ENCODE peak calls at places on chromosomes 13 and 19, in ten cellular contexts. One of them, this sample, is unnamed.

GRCh38 chr19:9597027-9597426 is 12.7 kb upstream of the ZNF121 start:
- DNase-seq in NCI-H460: no peak
- DNase-seq in NCI-H446 treated with DMSO at 0.1 percent for 48 hours: no peak
- DNase-seq in T-helper 17 cell: no peak
- DNase-seq in AG04450: no peak
- DNase-seq in mucosa of descending colon: no peak
- DNase-seq in uterus: no peak
- DNase-seq in activated T-helper 1 cell treated with Interleukin-2 at 50 U/mL for 16 hours: no peak
- DNase-seq in B cell: no peak
- DNase-seq in sciatic nerve: no peak
- DNase-seq in this sample: peak

GRCh38 chr19:41442473-41443360 is at the start of gene ERICH4:
- DNase-seq in NCI-H460: no peak
- DNase-seq in NCI-H446 treated with DMSO at 0.1 percent for 48 hours: no peak
- DNase-seq in T-helper 17 cell: no peak
- DNase-seq in AG04450: no peak
- DNase-seq in mucosa of descending colon: no peak
- DNase-seq in uterus: no peak
- DNase-seq in activated T-helper 1 cell treated with Interleukin-2 at 50 U/mL for 16 hours: no peak
- DNase-seq in B cell: no peak
- DNase-seq in sciatic nerve: peak
- DNase-seq in this sample: no peak

GRCh38 chr19:50387176-50387867 is 3.2 kb downstream of the POLD1 start:
- DNase-seq in NCI-H460: no peak
- DNase-seq in NCI-H446 treated with DMSO at 0.1 percent for 48 hours: no peak
- DNase-seq in T-helper 17 cell: no peak
- DNase-seq in AG04450: no peak
- DNase-seq in mucosa of descending colon: no peak
- DNase-seq in uterus: no peak
- DNase-seq in activated T-helper 1 cell treated with Interleukin-2 at 50 U/mL for 16 hours: no peak
- DNase-seq in B cell: no peak
- DNase-seq in sciatic nerve: no peak
- DNase-seq in this sample: no peak

GRCh38 chr19:12983561-12984142 is 11.6 kb upstream of the NFIX start:
- DNase-seq in NCI-H460: peak
- DNase-seq in NCI-H446 treated with DMSO at 0.1 percent for 48 hours: peak
- DNase-seq in T-helper 17 cell: peak
- DNase-seq in AG04450: peak
- DNase-seq in mucosa of descending colon: peak
- DNase-seq in uterus: peak
- DNase-seq in activated T-helper 1 cell treated with Interleukin-2 at 50 U/mL for 16 hours: peak
- DNase-seq in B cell: peak
- DNase-seq in sciatic nerve: peak
- DNase-seq in this sample: peak

GRCh38 chr13:45817833-45818232 is 33.7 kb downstream of the SIAH3 start:
- DNase-seq in NCI-H460: no peak
- DNase-seq in NCI-H446 treated with DMSO at 0.1 percent for 48 hours: no peak
- DNase-seq in T-helper 17 cell: no peak
- DNase-seq in AG04450: no peak
- DNase-seq in mucosa of descending colon: no peak
- DNase-seq in uterus: no peak
- DNase-seq in activated T-helper 1 cell treated with Interleukin-2 at 50 U/mL for 16 hours: no peak
- DNase-seq in B cell: no peak
- DNase-seq in sciatic nerve: no peak
- DNase-seq in this sample: no peak

GRCh38 chr13:108621421-108621820 is 8.0 kb upstream of the MYO16 start:
- DNase-seq in NCI-H460: no peak
- DNase-seq in NCI-H446 treated with DMSO at 0.1 percent for 48 hours: no peak
- DNase-seq in T-helper 17 cell: no peak
- DNase-seq in AG04450: no peak
- DNase-seq in mucosa of descending colon: no peak
- DNase-seq in uterus: no peak
- DNase-seq in activated T-helper 1 cell treated with Interleukin-2 at 50 U/mL for 16 hours: no peak
- DNase-seq in B cell: no peak
- DNase-seq in sciatic nerve: no peak
- DNase-seq in this sample: no peak

GRCh38 chr19:56974554-56975207 is 134.2 kb upstream of the PEG3 start:
- DNase-seq in NCI-H460: no peak
- DNase-seq in NCI-H446 treated with DMSO at 0.1 percent for 48 hours: no peak
- DNase-seq in T-helper 17 cell: no peak
- DNase-seq in AG04450: no peak
- DNase-seq in mucosa of descending colon: no peak
- DNase-seq in uterus: no peak
- DNase-seq in activated T-helper 1 cell treated with Interleukin-2 at 50 U/mL for 16 hours: no peak
- DNase-seq in B cell: no peak
- DNase-seq in sciatic nerve: no peak
- DNase-seq in this sample: no peak

GRCh38 chr13:33610471-33611015 is 207.4 kb upstream of the RFC3 start:
- DNase-seq in NCI-H460: peak
- DNase-seq in NCI-H446 treated with DMSO at 0.1 percent for 48 hours: peak
- DNase-seq in T-helper 17 cell: peak
- DNase-seq in AG04450: no peak
- DNase-seq in mucosa of descending colon: peak
- DNase-seq in uterus: no peak
- DNase-seq in activated T-helper 1 cell treated with Interleukin-2 at 50 U/mL for 16 hours: peak
- DNase-seq in B cell: no peak
- DNase-seq in sciatic nerve: peak
- DNase-seq in this sample: no peak

GRCh38 chr19:3142292-3142670 is 6.4 kb downstream of the GNA15 start:
- DNase-seq in NCI-H460: peak
- DNase-seq in NCI-H446 treated with DMSO at 0.1 percent for 48 hours: no peak
- DNase-seq in T-helper 17 cell: no peak
- DNase-seq in AG04450: peak
- DNase-seq in mucosa of descending colon: no peak
- DNase-seq in uterus: no peak
- DNase-seq in activated T-helper 1 cell treated with Interleukin-2 at 50 U/mL for 16 hours: no peak
- DNase-seq in B cell: no peak
- DNase-seq in sciatic nerve: no peak
- DNase-seq in this sample: peak

GRCh38 chr13:29935309-29935981 is 85.0 kb upstream of the UBL3 start:
- DNase-seq in NCI-H460: no peak
- DNase-seq in NCI-H446 treated with DMSO at 0.1 percent for 48 hours: no peak
- DNase-seq in T-helper 17 cell: peak
- DNase-seq in AG04450: no peak
- DNase-seq in mucosa of descending colon: no peak
- DNase-seq in uterus: no peak
- DNase-seq in activated T-helper 1 cell treated with Interleukin-2 at 50 U/mL for 16 hours: peak
- DNase-seq in B cell: peak
- DNase-seq in sciatic nerve: no peak
- DNase-seq in this sample: no peak

GRCh38 chr13:97142452-97142851 is 79.7 kb upstream of the MBNL2 start:
- DNase-seq in NCI-H460: peak
- DNase-seq in NCI-H446 treated with DMSO at 0.1 percent for 48 hours: no peak
- DNase-seq in T-helper 17 cell: no peak
- DNase-seq in AG04450: no peak
- DNase-seq in mucosa of descending colon: peak
- DNase-seq in uterus: no peak
- DNase-seq in activated T-helper 1 cell treated with Interleukin-2 at 50 U/mL for 16 hours: no peak
- DNase-seq in B cell: no peak
- DNase-seq in sciatic nerve: no peak
- DNase-seq in this sample: no peak

GRCh38 chr13:30373727-30374126 is 48.6 kb upstream of the UBE2L5 start:
- DNase-seq in NCI-H460: no peak
- DNase-seq in NCI-H446 treated with DMSO at 0.1 percent for 48 hours: no peak
- DNase-seq in T-helper 17 cell: peak
- DNase-seq in AG04450: no peak
- DNase-seq in mucosa of descending colon: no peak
- DNase-seq in uterus: no peak
- DNase-seq in activated T-helper 1 cell treated with Interleukin-2 at 50 U/mL for 16 hours: no peak
- DNase-seq in B cell: peak
- DNase-seq in sciatic nerve: no peak
- DNase-seq in this sample: no peak

GRCh38 chr13:18739310-18739709 is 442.3 kb downstream of the TUBA3C start:
- DNase-seq in NCI-H460: no peak
- DNase-seq in NCI-H446 treated with DMSO at 0.1 percent for 48 hours: no peak
- DNase-seq in T-helper 17 cell: no peak
- DNase-seq in AG04450: no peak
- DNase-seq in mucosa of descending colon: no peak
- DNase-seq in uterus: no peak
- DNase-seq in activated T-helper 1 cell treated with Interleukin-2 at 50 U/mL for 16 hours: no peak
- DNase-seq in B cell: no peak
- DNase-seq in sciatic nerve: no peak
- DNase-seq in this sample: no peak

GRCh38 chr19:6677924-6678689 is 8.1 kb upstream of the TNFSF14 start:
- DNase-seq in NCI-H460: no peak
- DNase-seq in NCI-H446 treated with DMSO at 0.1 percent for 48 hours: no peak
- DNase-seq in T-helper 17 cell: peak
- DNase-seq in AG04450: no peak
- DNase-seq in mucosa of descending colon: no peak
- DNase-seq in uterus: no peak
- DNase-seq in activated T-helper 1 cell treated with Interleukin-2 at 50 U/mL for 16 hours: no peak
- DNase-seq in B cell: no peak
- DNase-seq in sciatic nerve: no peak
- DNase-seq in this sample: no peak

GRCh38 chr19:17325881-17326594 is 8.6 kb downstream of the ANO8 start:
- DNase-seq in NCI-H460: no peak
- DNase-seq in NCI-H446 treated with DMSO at 0.1 percent for 48 hours: no peak
- DNase-seq in T-helper 17 cell: no peak
- DNase-seq in AG04450: no peak
- DNase-seq in mucosa of descending colon: no peak
- DNase-seq in uterus: no peak
- DNase-seq in activated T-helper 1 cell treated with Interleukin-2 at 50 U/mL for 16 hours: no peak
- DNase-seq in B cell: no peak
- DNase-seq in sciatic nerve: peak
- DNase-seq in this sample: no peak

GRCh38 chr19:46610413-46610775 is 9.3 kb downstream of the CALM3 start:
- DNase-seq in NCI-H460: no peak
- DNase-seq in NCI-H446 treated with DMSO at 0.1 percent for 48 hours: no peak
- DNase-seq in T-helper 17 cell: no peak
- DNase-seq in AG04450: no peak
- DNase-seq in mucosa of descending colon: no peak
- DNase-seq in uterus: no peak
- DNase-seq in activated T-helper 1 cell treated with Interleukin-2 at 50 U/mL for 16 hours: no peak
- DNase-seq in B cell: no peak
- DNase-seq in sciatic nerve: peak
- DNase-seq in this sample: no peak

GRCh38 chr19:11324079-11324661 is 15.3 kb downstream of the RAB3D start:
- DNase-seq in NCI-H460: peak
- DNase-seq in NCI-H446 treated with DMSO at 0.1 percent for 48 hours: peak
- DNase-seq in T-helper 17 cell: no peak
- DNase-seq in AG04450: peak
- DNase-seq in mucosa of descending colon: peak
- DNase-seq in uterus: peak
- DNase-seq in activated T-helper 1 cell treated with Interleukin-2 at 50 U/mL for 16 hours: no peak
- DNase-seq in B cell: no peak
- DNase-seq in sciatic nerve: peak
- DNase-seq in this sample: peak

GRCh38 chr19:55368701-55369563 is 1.3 kb downstream of the IL11 start:
- DNase-seq in NCI-H460: no peak
- DNase-seq in NCI-H446 treated with DMSO at 0.1 percent for 48 hours: no peak
- DNase-seq in T-helper 17 cell: no peak
- DNase-seq in AG04450: no peak
- DNase-seq in mucosa of descending colon: no peak
- DNase-seq in uterus: no peak
- DNase-seq in activated T-helper 1 cell treated with Interleukin-2 at 50 U/mL for 16 hours: no peak
- DNase-seq in B cell: peak
- DNase-seq in sciatic nerve: no peak
- DNase-seq in this sample: no peak

GRCh38 chr19:7904074-7905020 is 670 bp downstream of the MAP2K7 start:
- DNase-seq in NCI-H460: no peak
- DNase-seq in NCI-H446 treated with DMSO at 0.1 percent for 48 hours: no peak
- DNase-seq in T-helper 17 cell: peak
- DNase-seq in AG04450: no peak
- DNase-seq in mucosa of descending colon: peak
- DNase-seq in uterus: peak
- DNase-seq in activated T-helper 1 cell treated with Interleukin-2 at 50 U/mL for 16 hours: no peak
- DNase-seq in B cell: peak
- DNase-seq in sciatic nerve: peak
- DNase-seq in this sample: no peak

GRCh38 chr19:53612762-53613526 is 18.9 kb upstream of the DPRX start:
- DNase-seq in NCI-H460: no peak
- DNase-seq in NCI-H446 treated with DMSO at 0.1 percent for 48 hours: no peak
- DNase-seq in T-helper 17 cell: no peak
- DNase-seq in AG04450: no peak
- DNase-seq in mucosa of descending colon: no peak
- DNase-seq in uterus: no peak
- DNase-seq in activated T-helper 1 cell treated with Interleukin-2 at 50 U/mL for 16 hours: no peak
- DNase-seq in B cell: no peak
- DNase-seq in sciatic nerve: no peak
- DNase-seq in this sample: no peak

GRCh38 chr13:26758496-26759155 is 2.0 kb downstream of the GPR12 start:
- DNase-seq in NCI-H460: no peak
- DNase-seq in NCI-H446 treated with DMSO at 0.1 percent for 48 hours: no peak
- DNase-seq in T-helper 17 cell: no peak
- DNase-seq in AG04450: no peak
- DNase-seq in mucosa of descending colon: no peak
- DNase-seq in uterus: no peak
- DNase-seq in activated T-helper 1 cell treated with Interleukin-2 at 50 U/mL for 16 hours: no peak
- DNase-seq in B cell: no peak
- DNase-seq in sciatic nerve: no peak
- DNase-seq in this sample: no peak

GRCh38 chr13:44609137-44609536 is 33.0 kb upstream of the TSC22D1 start:
- DNase-seq in NCI-H460: no peak
- DNase-seq in NCI-H446 treated with DMSO at 0.1 percent for 48 hours: no peak
- DNase-seq in T-helper 17 cell: no peak
- DNase-seq in AG04450: no peak
- DNase-seq in mucosa of descending colon: no peak
- DNase-seq in uterus: no peak
- DNase-seq in activated T-helper 1 cell treated with Interleukin-2 at 50 U/mL for 16 hours: no peak
- DNase-seq in B cell: no peak
- DNase-seq in sciatic nerve: no peak
- DNase-seq in this sample: no peak

GRCh38 chr13:97856001-97856675 is 97.3 kb upstream of the IPO5 start:
- DNase-seq in NCI-H460: no peak
- DNase-seq in NCI-H446 treated with DMSO at 0.1 percent for 48 hours: no peak
- DNase-seq in T-helper 17 cell: no peak
- DNase-seq in AG04450: no peak
- DNase-seq in mucosa of descending colon: no peak
- DNase-seq in uterus: peak
- DNase-seq in activated T-helper 1 cell treated with Interleukin-2 at 50 U/mL for 16 hours: no peak
- DNase-seq in B cell: no peak
- DNase-seq in sciatic nerve: peak
- DNase-seq in this sample: no peak

GRCh38 chr13:51154029-51154555 is 43.0 kb upstream of the C13orf42 start:
- DNase-seq in NCI-H460: peak
- DNase-seq in NCI-H446 treated with DMSO at 0.1 percent for 48 hours: no peak
- DNase-seq in T-helper 17 cell: no peak
- DNase-seq in AG04450: no peak
- DNase-seq in mucosa of descending colon: no peak
- DNase-seq in uterus: no peak
- DNase-seq in activated T-helper 1 cell treated with Interleukin-2 at 50 U/mL for 16 hours: no peak
- DNase-seq in B cell: no peak
- DNase-seq in sciatic nerve: no peak
- DNase-seq in this sample: peak

GRCh38 chr13:30718661-30719520 is 16.5 kb upstream of the ALOX5AP start:
- DNase-seq in NCI-H460: peak
- DNase-seq in NCI-H446 treated with DMSO at 0.1 percent for 48 hours: no peak
- DNase-seq in T-helper 17 cell: no peak
- DNase-seq in AG04450: peak
- DNase-seq in mucosa of descending colon: no peak
- DNase-seq in uterus: no peak
- DNase-seq in activated T-helper 1 cell treated with Interleukin-2 at 50 U/mL for 16 hours: no peak
- DNase-seq in B cell: no peak
- DNase-seq in sciatic nerve: no peak
- DNase-seq in this sample: peak

GRCh38 chr13:77386880-77387606 is 60.1 kb upstream of the MYCBP2 start:
- DNase-seq in NCI-H460: no peak
- DNase-seq in NCI-H446 treated with DMSO at 0.1 percent for 48 hours: no peak
- DNase-seq in T-helper 17 cell: no peak
- DNase-seq in AG04450: no peak
- DNase-seq in mucosa of descending colon: no peak
- DNase-seq in uterus: no peak
- DNase-seq in activated T-helper 1 cell treated with Interleukin-2 at 50 U/mL for 16 hours: no peak
- DNase-seq in B cell: no peak
- DNase-seq in sciatic nerve: no peak
- DNase-seq in this sample: peak